ENCODE peak calls at places on chromosomes 4 and X, in seven cellular contexts. G is lower leg skin, L is MM.1S, D is left lung, A is endothelial cell, Y is AG04449, B is fibroblast of the aortic adventitia. H is an unnamed sample.

GRCh38 chr4:170269950-170270349 is 180.2 kb upstream of the AADAT start:
- DNase-seq in A (no peak), Y (no peak), G (no peak), B (no peak), D (no peak), L (no peak), H (no peak)

GRCh38 chrX:41734530-41734929 is 10.5 kb downstream of the GPR82 start:
- DNase-seq in A (no peak), L (no peak), D (no peak), B (peak), G (no peak), Y (no peak), H (no peak)

GRCh38 chrX:104254442-104255115 is at the start of gene ESX1:
- DNase-seq in A (peak), B (no peak), G (no peak), D (no peak), Y (no peak), L (no peak), H (peak)

GRCh38 chr4:89489338-89489771 is 181.8 kb upstream of the GPRIN3 start:
- DNase-seq in A (peak), Y (no peak), L (no peak), D (no peak), G (no peak), B (no peak), H (no peak)

GRCh38 chrX:48468693-48469691 is 1.1 kb downstream of the SLC38A5 start:
- DNase-seq in B (no peak), D (no peak), Y (no peak), G (no peak), A (no peak), L (peak), H (peak)

GRCh38 chr4:31083451-31083850 is 363.3 kb downstream of the PCDH7 start:
- DNase-seq in Y (no peak), D (no peak), A (no peak), B (no peak), G (no peak), L (no peak), H (no peak)

GRCh38 chr4:78616046-78616498 is 64.5 kb downstream of the ANXA3 start:
- DNase-seq in B (peak), Y (peak), A (no peak), L (no peak), D (no peak), G (no peak), H (no peak)

GRCh38 chr4:78748361-78748760 is 27.8 kb upstream of the BMP2K start:
- DNase-seq in A (no peak), B (no peak), Y (no peak), L (no peak), D (no peak), G (no peak), H (no peak)

GRCh38 chrX:80578518-80579105 is 158.4 kb downstream of the TENT5D start:
- DNase-seq in L (peak), B (peak), Y (no peak), A (no peak), G (no peak), D (no peak), H (peak)

GRCh38 chr4:48127231-48127881 is 6.7 kb downstream of the TXK start:
- DNase-seq in G (no peak), A (no peak), D (no peak), L (no peak), B (peak), Y (no peak), H (no peak)

GRCh38 chr4:23909671-23910070 is 19.8 kb upstream of the PPARGC1A start:
- DNase-seq in L (no peak), A (no peak), Y (no peak), B (no peak), D (no peak), G (no peak), H (no peak)

GRCh38 chr4:8599657-8600056 is 7.1 kb downstream of the CPZ start:
- DNase-seq in G (no peak), D (no peak), A (no peak), Y (peak), B (peak), L (no peak), H (no peak)

GRCh38 chrX:3788494-3789233 is 75.2 kb upstream of the PRKX start:
- DNase-seq in B (no peak), L (no peak), A (peak), D (no peak), Y (no peak), G (no peak), H (no peak)
- TF ChIP-seq CTCF in B (no peak), L (no peak), A (no peak), D (no peak), Y (no peak), G (no peak), H (no peak)

GRCh38 chr4:13907255-13907751 is 279.8 kb upstream of the BOD1L1 start:
- DNase-seq in D (no peak), L (peak), G (no peak), Y (peak), B (peak), A (no peak), H (no peak)
- TF ChIP-seq CTCF in D (no peak), L (peak), G (no peak), Y (peak), B (peak), A (no peak), H (no peak)

DNA sequence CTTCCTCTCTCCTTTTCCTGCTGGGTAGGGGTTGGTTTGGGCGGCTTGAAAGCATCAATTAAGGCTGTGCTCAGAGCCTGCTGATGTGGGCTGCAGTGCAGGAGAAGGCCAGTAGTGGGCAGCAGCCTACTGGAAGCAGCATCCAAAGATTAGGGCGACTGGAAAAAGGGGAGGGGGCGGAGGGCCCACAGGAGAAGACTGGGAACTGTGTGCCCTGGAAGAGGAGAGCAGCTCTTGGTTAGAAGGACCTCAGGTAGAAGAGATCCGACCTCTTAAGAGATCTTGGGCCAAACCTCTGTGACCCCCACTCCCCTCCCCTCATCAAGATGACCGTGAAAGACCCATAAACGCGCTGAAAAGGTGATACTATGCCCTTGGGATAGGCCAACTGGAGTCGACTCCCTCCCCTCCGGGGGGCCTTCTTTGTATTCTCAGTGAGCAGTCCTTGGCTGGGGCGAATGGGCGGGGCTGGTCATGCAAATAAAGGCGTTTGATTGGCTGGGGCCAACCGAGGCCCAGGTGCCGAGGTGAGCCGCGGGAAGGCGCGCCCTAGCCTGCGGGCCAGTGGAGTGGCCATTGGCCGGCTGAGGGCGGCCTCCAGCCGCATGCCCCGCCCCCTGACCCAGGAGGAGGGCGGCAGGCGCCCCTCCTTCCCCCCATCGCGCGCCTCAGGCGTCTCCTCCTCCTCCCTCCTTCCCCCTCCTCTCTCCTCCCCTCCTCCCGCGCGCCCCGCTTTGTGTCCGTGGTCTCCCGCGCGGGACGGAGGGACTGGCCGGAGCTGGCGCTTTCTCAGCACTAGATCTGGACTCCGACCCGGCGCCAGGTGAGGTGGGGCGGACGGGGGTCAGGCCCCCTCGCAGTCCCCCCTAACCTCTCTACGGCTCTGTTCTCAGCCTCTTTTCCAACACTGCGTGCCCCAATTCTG is 10.1 kb downstream of the DLG3 start:
- DNase-seq in D (peak), G (no peak), B (peak), A (peak), L (peak), Y (no peak), H (peak)
- TF ChIP-seq CTCF in D (peak), G (no peak), B (peak), A (peak), L (peak), Y (peak), H (peak)

DNA sequence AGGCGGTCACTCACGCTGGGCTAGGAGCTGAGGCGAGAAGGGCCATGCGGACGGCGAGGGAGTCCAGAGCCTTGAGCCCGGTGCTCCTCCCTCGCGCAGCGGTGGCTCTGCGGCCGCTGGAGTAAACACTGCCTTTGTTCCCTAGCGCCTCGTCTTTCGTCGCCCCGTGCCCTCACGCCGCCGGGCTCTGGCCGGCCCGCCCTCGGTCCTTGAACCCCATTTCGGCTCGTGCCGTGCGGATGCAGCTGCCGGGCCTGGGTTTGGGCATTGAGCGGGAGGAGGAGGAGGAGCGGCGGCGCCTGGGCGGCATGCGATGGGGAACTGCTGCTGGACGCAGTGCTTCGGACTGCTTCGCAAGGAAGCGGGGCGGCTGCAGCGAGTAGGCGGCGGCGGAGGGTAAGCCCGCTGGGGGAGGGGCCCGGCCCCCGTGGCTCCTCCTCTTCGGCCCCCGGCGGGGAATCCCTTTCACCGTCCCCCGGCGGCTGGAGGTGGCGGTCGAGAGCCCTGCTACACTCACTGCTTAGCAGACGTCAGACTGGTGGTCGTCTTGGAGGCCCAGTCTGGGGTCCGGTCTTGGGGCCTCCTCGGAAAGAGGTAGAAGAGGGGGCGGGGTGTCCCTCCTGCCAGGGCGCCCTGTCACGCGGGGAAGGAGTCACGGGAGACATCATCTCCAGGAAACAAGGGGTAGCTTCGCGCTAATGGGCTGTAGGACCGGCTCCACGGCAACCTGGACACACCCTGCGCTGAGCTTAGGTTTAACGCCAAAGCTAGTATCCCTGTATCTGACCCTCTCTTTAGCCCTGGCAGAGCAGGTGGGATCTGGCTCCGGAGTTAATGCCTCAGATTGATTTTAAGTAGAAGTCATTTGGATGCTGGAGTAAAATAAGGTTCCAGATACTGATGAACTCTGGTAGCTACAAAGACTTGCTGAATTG is at the start of gene AP1AR:
- DNase-seq in L (peak), A (peak), Y (no peak), G (peak), D (peak), B (peak), H (peak)
- TF ChIP-seq CTCF in L (peak), A (peak), Y (peak), G (no peak), D (peak), B (peak), H (peak)

DNA sequence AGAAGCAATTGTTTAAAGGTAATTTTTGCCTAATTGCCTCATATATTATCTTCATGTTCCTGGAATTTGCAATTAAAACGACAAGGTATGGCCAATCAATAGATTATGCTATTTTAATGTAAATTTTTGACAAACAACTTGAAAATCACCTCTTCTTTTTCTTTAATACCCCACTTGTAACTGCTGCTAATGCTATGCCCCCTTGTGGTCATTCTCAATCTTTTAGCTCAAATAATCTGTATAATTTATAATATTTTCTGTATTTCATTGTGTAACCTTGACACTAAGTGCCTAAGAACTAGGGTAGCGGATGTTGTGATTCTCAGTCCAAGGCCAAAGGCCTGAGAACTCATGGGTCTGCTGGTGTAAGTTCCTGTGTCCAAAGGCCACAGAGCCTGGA is 831.7 kb upstream of the POU3F4 start:
- DNase-seq in B (no peak), G (no peak), L (no peak), Y (no peak), A (no peak), D (no peak), H (no peak)
- TF ChIP-seq CTCF in B (no peak), G (no peak), L (peak), Y (no peak), A (peak), D (peak), H (peak)

GRCh38 chr4:61517144-61517543 is 317.0 kb downstream of the ADGRL3 start:
- DNase-seq in D (no peak), B (no peak), A (peak), G (no peak), L (no peak), Y (no peak), H (no peak)
- TF ChIP-seq CTCF in D (no peak), B (no peak), A (no peak), G (no peak), L (no peak), Y (no peak), H (no peak)

DNA sequence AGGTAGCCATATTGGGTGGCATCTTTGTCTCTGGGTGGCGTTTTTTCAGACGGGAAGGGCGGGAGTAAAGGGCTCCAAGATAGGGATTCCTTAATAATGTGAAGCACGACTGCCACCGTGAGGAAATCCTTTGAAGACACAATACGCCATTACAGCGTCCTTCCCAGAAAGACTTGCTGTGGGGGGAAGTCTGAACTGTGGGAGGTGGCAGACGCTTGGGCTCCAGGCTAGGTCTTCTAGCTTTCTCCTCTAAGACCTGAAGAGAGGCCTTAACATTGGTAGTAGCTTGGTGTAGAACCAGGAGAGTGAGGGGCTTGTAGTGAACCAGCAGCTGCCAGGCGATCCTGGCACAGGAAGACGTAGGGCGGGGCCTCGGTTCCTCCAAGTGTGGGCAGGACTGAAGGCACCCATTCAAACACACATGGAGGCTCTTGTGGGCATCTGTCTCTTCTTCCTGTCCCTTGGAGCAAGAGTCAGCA is 197.3 kb downstream of the OR13H1 start:
- DNase-seq in G (peak), B (peak), L (peak), Y (no peak), D (peak), A (no peak), H (no peak)
- TF ChIP-seq CTCF in G (no peak), B (peak), L (peak), Y (no peak), D (no peak), A (no peak), H (peak)

GRCh38 chr4:180052629-180053028 is 2190.6 kb upstream of the TENM3 start:
- DNase-seq in D (no peak), B (no peak), Y (no peak), L (no peak), A (no peak), G (no peak), H (no peak)
- TF ChIP-seq CTCF in D (no peak), B (no peak), Y (no peak), L (no peak), A (no peak), G (no peak), H (no peak)